ENCODE peak calls at places on chromosomes 6 and 20, in ten cellular contexts. Y is PC-9, B is foreskin keratinocyte, W is hepatocyte, T is tibial nerve, K is RWPE1, N is GM12878, I is stomach, A is heart left ventricle, R is psoas muscle. G is an unnamed sample.

GRCh38 chr6:70385931-70386330 is 27.4 kb upstream of the FAM135A start:
- DNase-seq in W (no peak), Y (no peak), T (no peak), I (no peak), K (peak), B (no peak), R (no peak), N (no peak), A (no peak), G (no peak)

GRCh38 chr6:52360028-52360427 is 1.9 kb upstream of the PAQR8 start:
- DNase-seq in Y (no peak), N (no peak), K (no peak), T (no peak), R (no peak), I (no peak), W (no peak), B (no peak), A (no peak), G (no peak)

GRCh38 chr20:57594092-57594911 is 25.9 kb downstream of the ZBP1 start:
- DNase-seq in K (peak), T (peak), Y (no peak), I (peak), W (peak), B (no peak), R (peak), A (no peak), N (no peak), G (no peak)

GRCh38 chr6:25050356-25050755 is 114.6 kb upstream of the RIPOR2 start:
- DNase-seq in Y (peak), T (no peak), I (no peak), N (no peak), K (peak), A (no peak), R (no peak), B (peak), W (peak), G (peak)

GRCh38 chr20:5667703-5668528 is 82.3 kb upstream of the SHLD1 start:
- DNase-seq in A (no peak), N (no peak), W (no peak), T (no peak), I (no peak), B (no peak), Y (no peak), R (no peak), K (peak), G (no peak)

GRCh38 chr6:46799657-46800056 is 6.5 kb downstream of the MEP1A start:
- DNase-seq in I (no peak), K (no peak), T (no peak), W (no peak), B (no peak), N (no peak), R (no peak), A (no peak), Y (no peak), G (no peak)

GRCh38 chr20:2840967-2841531 is 504 bp downstream of the VPS16 start:
- DNase-seq in K (peak), I (peak), N (no peak), T (peak), A (peak), R (peak), W (peak), Y (no peak), B (peak), G (peak)

GRCh38 chr20:31603822-31604566 is 1.1 kb upstream of the ID1 start:
- DNase-seq in Y (peak), A (peak), R (peak), K (peak), N (peak), W (peak), B (no peak), T (peak), I (peak), G (peak)

GRCh38 chr20:53517146-53517545 is 76.5 kb downstream of the ZNF217 start:
- DNase-seq in A (no peak), Y (no peak), R (no peak), K (no peak), B (no peak), I (no peak), N (no peak), W (peak), T (no peak), G (peak)

GRCh38 chr20:36344517-36345132 is 38.5 kb downstream of the DLGAP4 start:
- DNase-seq in R (no peak), N (no peak), K (peak), T (peak), I (peak), Y (no peak), B (peak), W (peak), A (peak), G (peak)

GRCh38 chr6:33206864-33207568 is 1.3 kb upstream of the RING1 start:
- DNase-seq in A (no peak), B (no peak), T (no peak), Y (no peak), I (no peak), N (no peak), W (peak), K (peak), R (no peak), G (peak)

GRCh38 chr6:117174835-117175360 is 90.5 kb upstream of the VGLL2 start:
- DNase-seq in T (no peak), Y (no peak), R (no peak), K (no peak), W (no peak), B (peak), N (no peak), A (no peak), I (no peak), G (no peak)

GRCh38 chr20:56433221-56433879 is 21.3 kb downstream of the CASS4 start:
- DNase-seq in B (no peak), W (no peak), Y (no peak), K (no peak), T (no peak), R (no peak), A (no peak), N (no peak), I (no peak), G (peak)

GRCh38 chr6:149915970-149916865 is 6.7 kb downstream of the RAET1G start:
- DNase-seq in A (no peak), R (no peak), B (no peak), I (no peak), K (no peak), Y (no peak), T (no peak), N (no peak), W (no peak), G (no peak)

GRCh38 chr6:44311767-44312166 is 1.4 kb downstream of the AARS2 start:
- DNase-seq in A (no peak), R (no peak), T (no peak), Y (no peak), I (no peak), N (no peak), B (no peak), K (no peak), W (no peak), G (no peak)

GRCh38 chr20:31822421-31823330 is 3.5 kb downstream of the MYLK2 start:
- DNase-seq in B (no peak), T (peak), A (peak), K (peak), Y (no peak), N (no peak), I (peak), R (peak), W (peak), G (peak)

GRCh38 chr6:88165877-88166492 is at the start of gene CNR1:
- DNase-seq in A (peak), R (peak), T (peak), K (peak), I (peak), B (no peak), W (peak), N (no peak), Y (no peak), G (peak)

GRCh38 chr6:7727951-7728854 is 2.3 kb downstream of the BMP6 start:
- DNase-seq in K (no peak), T (no peak), N (no peak), A (no peak), B (no peak), W (peak), I (no peak), R (peak), Y (no peak), G (no peak)

GRCh38 chr20:46827718-46828458 is 66.8 kb upstream of the EYA2 start:
- DNase-seq in T (no peak), K (no peak), Y (no peak), I (no peak), B (no peak), W (no peak), A (no peak), N (no peak), R (no peak), G (no peak)

GRCh38 chr20:50189681-50190250 is 864 bp upstream of the CEBPB start:
- DNase-seq in Y (peak), K (peak), B (no peak), R (peak), N (no peak), W (peak), A (peak), T (no peak), I (peak), G (no peak)

GRCh38 chr20:54063998-54064676 is 6.3 kb downstream of the BCAS1 start:
- DNase-seq in A (no peak), R (no peak), I (no peak), K (no peak), B (no peak), Y (no peak), W (no peak), T (no peak), N (peak), G (no peak)

GRCh38 chr20:5621305-5621704 is 128.9 kb upstream of the SHLD1 start:
- DNase-seq in B (no peak), T (no peak), W (peak), R (no peak), I (peak), A (no peak), K (no peak), Y (no peak), N (no peak), G (no peak)

GRCh38 chr6:2021713-2022125 is 223.7 kb downstream of the GMDS start:
- DNase-seq in N (no peak), I (peak), Y (no peak), W (peak), B (peak), K (peak), T (peak), R (peak), A (peak), G (no peak)

GRCh38 chr6:143804835-143805239 is 38.3 kb upstream of the LTV1 start:
- DNase-seq in A (no peak), B (no peak), K (no peak), R (no peak), W (no peak), N (no peak), I (no peak), T (no peak), Y (no peak), G (peak)

GRCh38 chr6:114740547-114740946 is 397.7 kb upstream of the HS3ST5 start:
- DNase-seq in I (no peak), R (no peak), T (no peak), Y (no peak), B (no peak), K (no peak), W (no peak), A (no peak), N (no peak), G (no peak)

GRCh38 chr20:35467339-35468224 is 12.2 kb downstream of the CEP250 start:
- DNase-seq in A (no peak), K (peak), N (no peak), B (no peak), R (peak), Y (peak), I (no peak), T (no peak), W (peak), G (peak)

GRCh38 chr6:161830866-161831600 is 557.2 kb upstream of the AGPAT4 start:
- DNase-seq in R (no peak), B (no peak), I (no peak), A (no peak), K (no peak), W (no peak), T (no peak), N (no peak), Y (no peak), G (no peak)

GRCh38 chr6:122432816-122433215 is 33.4 kb downstream of the HSF2 start:
- DNase-seq in R (no peak), T (no peak), B (no peak), A (no peak), N (no peak), K (no peak), W (no peak), I (no peak), Y (no peak), G (no peak)

GRCh38 chr6:24980507-24981384 is 45.0 kb upstream of the RIPOR2 start:
- DNase-seq in I (no peak), K (no peak), A (no peak), T (no peak), W (no peak), R (no peak), B (no peak), Y (peak), N (no peak), G (no peak)

GRCh38 chr20:63415418-63416108 is 54.4 kb upstream of the CHRNA4 start:
- DNase-seq in W (no peak), Y (no peak), N (no peak), K (no peak), T (no peak), B (no peak), A (no peak), I (no peak), R (no peak), G (no peak)

GRCh38 chr20:53884859-53885654 is 185.3 kb downstream of the BCAS1 start:
- DNase-seq in W (no peak), A (no peak), I (no peak), B (no peak), T (no peak), N (no peak), Y (peak), K (no peak), R (no peak), G (peak)

DNA sequence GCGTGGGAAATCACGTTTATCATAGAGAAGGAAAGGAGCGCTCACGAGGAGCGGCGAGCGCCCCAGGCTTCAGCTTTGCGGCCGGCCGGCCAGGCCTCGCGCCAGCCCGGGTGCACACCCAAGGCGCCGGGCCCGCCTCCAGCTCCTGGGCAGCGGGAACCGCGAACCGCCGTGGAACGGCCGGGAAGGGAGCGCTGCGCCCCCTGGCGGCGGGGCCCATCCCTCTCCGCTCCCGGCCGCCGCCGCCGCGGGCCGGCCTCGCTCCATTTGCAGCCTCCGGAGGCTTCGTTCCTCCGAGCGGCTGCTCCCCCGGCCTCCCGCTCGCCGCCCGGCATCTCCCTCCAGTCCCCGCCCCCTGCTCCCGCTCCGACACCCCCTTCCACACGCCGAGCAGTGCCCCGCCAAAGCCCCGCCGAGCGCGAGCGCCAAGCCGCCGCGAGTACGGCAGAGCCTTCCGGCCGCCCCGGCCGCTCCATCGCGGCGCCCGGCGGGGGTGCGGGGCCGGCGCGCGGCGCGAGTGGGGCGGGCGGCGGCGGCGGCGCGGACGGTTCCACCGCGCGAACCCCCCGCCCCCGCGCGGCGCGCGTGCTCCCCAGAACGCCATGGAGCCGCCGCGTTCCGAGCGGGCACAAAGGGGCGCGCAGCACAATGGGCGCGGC is 973 bp downstream of the BEND3 start:
- DNase-seq in T (peak), K (peak), R (peak), N (no peak), A (peak), I (peak), Y (peak), W (peak), B (no peak), G (peak)
- H3K27ac ChIP-seq in T (no peak), K (peak), R (peak), N (no peak), A (peak), I (peak), Y (no peak), W (peak), B (no peak), G (no peak)

GRCh38 chr6:722608-723007 is 29.7 kb upstream of the EXOC2 start:
- DNase-seq in K (no peak), Y (no peak), N (no peak), A (no peak), R (no peak), T (no peak), W (no peak), I (no peak), B (no peak), G (peak)

GRCh38 chr6:723540-723939 is 30.6 kb upstream of the EXOC2 start:
- DNase-seq in N (no peak), R (no peak), B (no peak), T (no peak), A (no peak), W (no peak), Y (no peak), I (no peak), K (no peak), G (no peak)

GRCh38 chr6:717135-717534 is 24.2 kb upstream of the EXOC2 start:
- DNase-seq in A (no peak), T (no peak), K (no peak), R (no peak), B (no peak), Y (no peak), I (no peak), N (no peak), W (no peak), G (no peak)

GRCh38 chr6:718345-718744 is 25.4 kb upstream of the EXOC2 start:
- DNase-seq in B (no peak), W (no peak), Y (no peak), N (no peak), I (no peak), K (no peak), R (no peak), T (no peak), A (no peak), G (no peak)

GRCh38 chr6:722077-722524 is 29.2 kb upstream of the EXOC2 start:
- DNase-seq in B (peak), A (peak), Y (peak), W (peak), N (no peak), R (peak), T (peak), K (peak), I (peak), G (peak)
- TF ChIP-seq CTCF in B (peak), A (peak), Y (peak), W (peak), N (peak), R (peak), T (peak), K (peak), I (no peak), G (peak)

GRCh38 chr6:80449756-80450155 is 343.3 kb downstream of the BCKDHB start:
- DNase-seq in B (no peak), W (no peak), N (no peak), R (no peak), T (no peak), K (no peak), A (no peak), I (no peak), Y (no peak), G (no peak)

GRCh38 chr6:80454661-80455365 is 348.3 kb downstream of the BCKDHB start:
- DNase-seq in Y (no peak), T (no peak), W (no peak), K (peak), I (no peak), N (no peak), A (no peak), B (peak), R (no peak), G (no peak)

GRCh38 chr6:80457044-80457933 is 350.8 kb downstream of the BCKDHB start:
- DNase-seq in T (peak), I (peak), K (peak), B (peak), N (no peak), W (peak), R (peak), Y (peak), A (peak), G (peak)

DNA sequence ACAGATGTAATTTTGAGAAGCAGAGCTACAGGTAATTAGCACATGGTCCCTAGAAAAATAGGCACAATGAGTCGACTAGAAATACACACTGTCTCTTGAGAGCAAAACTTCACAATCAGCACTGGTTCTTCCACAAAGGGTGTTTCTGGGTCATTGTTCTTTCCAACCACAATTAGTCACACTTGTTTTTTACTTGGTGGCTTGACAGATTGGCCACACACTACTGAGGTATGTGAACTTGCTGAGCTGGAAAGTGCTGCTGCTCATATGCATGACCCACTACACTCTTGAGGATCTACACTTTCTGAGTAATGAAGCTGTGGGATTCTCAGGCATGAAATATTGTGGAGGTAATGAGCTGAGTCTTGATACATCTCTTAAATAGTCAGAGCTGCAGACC is 347.7 kb downstream of the BCKDHB start:
- DNase-seq in T (no peak), Y (peak), I (no peak), W (no peak), B (peak), N (peak), R (no peak), A (no peak), K (peak), G (peak)
- H3K27ac ChIP-seq in T (no peak), Y (peak), I (no peak), W (no peak), B (peak), N (no peak), R (no peak), A (no peak), K (no peak), G (peak)

DNA sequence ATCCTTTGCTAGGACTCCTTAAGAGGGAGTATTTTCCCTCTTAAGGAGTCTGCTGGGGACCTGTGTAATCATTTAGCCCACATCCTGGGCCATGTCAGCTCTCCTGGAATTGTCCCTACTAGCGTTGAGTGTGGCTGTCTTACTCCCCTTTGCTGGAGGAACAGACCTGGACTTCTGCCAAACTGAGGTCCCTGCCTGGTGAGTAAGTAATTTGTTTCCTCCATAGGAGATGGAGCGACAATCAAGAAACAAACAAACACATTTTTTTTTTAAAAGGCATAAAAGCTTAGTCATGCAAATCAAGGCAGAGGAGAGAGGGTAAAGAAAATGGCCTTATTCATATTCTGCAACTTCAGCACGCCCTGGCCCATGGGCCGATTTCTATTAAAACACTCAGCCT is 164.8 kb upstream of the SULF2 start:
- DNase-seq in W (peak), A (no peak), K (peak), N (no peak), R (no peak), T (no peak), I (no peak), Y (peak), B (no peak), G (peak)
- TF ChIP-seq CTCF in W (no peak), A (no peak), K (no peak), N (no peak), R (no peak), T (no peak), I (no peak), Y (peak), B (no peak), G (no peak)

GRCh38 chr20:61720348-61720696 is 345.4 kb downstream of the TAF4 start:
- DNase-seq in W (no peak), I (no peak), Y (no peak), K (no peak), N (no peak), A (no peak), T (no peak), B (no peak), R (no peak), G (no peak)
- H3K27ac ChIP-seq in W (no peak), I (no peak), Y (no peak), K (no peak), N (no peak), A (no peak), T (no peak), B (no peak), R (no peak), G (no peak)

DNA sequence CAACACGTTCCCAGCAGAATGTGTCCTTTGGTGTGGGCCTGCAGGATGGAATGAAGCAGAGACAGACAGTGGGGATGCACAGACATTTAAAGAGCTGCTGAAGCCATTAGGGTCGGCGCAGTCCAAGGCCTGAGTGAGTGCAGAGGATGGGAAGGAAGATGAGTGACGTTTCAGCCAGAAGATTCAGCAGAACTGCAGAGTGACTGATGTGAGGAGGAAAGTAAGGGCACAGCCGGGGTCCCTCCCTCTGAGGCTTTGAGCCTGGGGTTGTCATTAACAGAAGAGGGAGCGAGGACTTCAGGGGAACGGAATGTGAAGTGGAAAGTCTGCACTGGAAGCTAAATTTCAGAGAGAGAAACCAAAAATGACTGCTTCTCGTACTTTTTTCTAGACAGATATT is 117.7 kb downstream of the RIN2 start:
- DNase-seq in N (no peak), W (no peak), B (no peak), Y (no peak), A (no peak), T (no peak), R (no peak), I (no peak), K (no peak), G (no peak)
- TF ChIP-seq CTCF in N (no peak), W (no peak), B (no peak), Y (no peak), A (no peak), T (no peak), R (no peak), I (no peak), K (no peak), G (no peak)